ENCODE peak calls at places on chromosome 6, in eight cellular contexts. One of them, this sample, is unnamed. For H3K4me1, the result is how much of the 10 kb centered on the place peaks cover.

GRCh38 chr6:118537579-118537978 is 10.5 kb upstream of the PLN start:
- DNase-seq in tibial nerve: no peak
- DNase-seq in IMR-90: no peak
- DNase-seq in endothelial cell of umbilical vein: peak
- DNase-seq in stomach: no peak
- DNase-seq in body of pancreas: no peak
- DNase-seq in neural progenitor cell: no peak
- DNase-seq in lower lobe of right lung: no peak
- DNase-seq in this sample: no peak

GRCh38 chr6:165791306-165791705 is 128.3 kb upstream of the PDE10A start:
- DNase-seq in tibial nerve: no peak
- DNase-seq in IMR-90: no peak
- DNase-seq in endothelial cell of umbilical vein: no peak
- DNase-seq in stomach: no peak
- DNase-seq in body of pancreas: no peak
- DNase-seq in neural progenitor cell: no peak
- DNase-seq in lower lobe of right lung: no peak
- DNase-seq in this sample: no peak

GRCh38 chr6:166971271-166971670 is 14.9 kb upstream of the RNASET2 start:
- DNase-seq in tibial nerve: no peak
- DNase-seq in IMR-90: no peak
- DNase-seq in endothelial cell of umbilical vein: no peak
- DNase-seq in stomach: no peak
- DNase-seq in body of pancreas: no peak
- DNase-seq in neural progenitor cell: no peak
- DNase-seq in lower lobe of right lung: no peak
- DNase-seq in this sample: no peak

GRCh38 chr6:10054662-10055061 is 360.2 kb downstream of the TFAP2A start:
- DNase-seq in tibial nerve: no peak
- DNase-seq in IMR-90: no peak
- DNase-seq in endothelial cell of umbilical vein: no peak
- DNase-seq in stomach: no peak
- DNase-seq in body of pancreas: no peak
- DNase-seq in neural progenitor cell: no peak
- DNase-seq in lower lobe of right lung: no peak
- DNase-seq in this sample: no peak

GRCh38 chr6:166775180-166775922 is 148.3 kb upstream of the RPS6KA2 start:
- DNase-seq in tibial nerve: peak
- DNase-seq in IMR-90: peak
- DNase-seq in endothelial cell of umbilical vein: peak
- DNase-seq in stomach: peak
- DNase-seq in body of pancreas: peak
- DNase-seq in neural progenitor cell: peak
- DNase-seq in lower lobe of right lung: peak
- DNase-seq in this sample: no peak

GRCh38 chr6:3228046-3228671 is 706 bp upstream of the TUBB2B start:
- DNase-seq in tibial nerve: no peak
- DNase-seq in IMR-90: no peak
- DNase-seq in endothelial cell of umbilical vein: no peak
- DNase-seq in stomach: no peak
- DNase-seq in body of pancreas: no peak
- DNase-seq in neural progenitor cell: peak
- DNase-seq in lower lobe of right lung: no peak
- DNase-seq in this sample: no peak

GRCh38 chr6:128370072-128370471 is 150.3 kb downstream of the PTPRK start:
- DNase-seq in tibial nerve: no peak
- DNase-seq in IMR-90: peak
- DNase-seq in endothelial cell of umbilical vein: peak
- DNase-seq in stomach: no peak
- DNase-seq in body of pancreas: no peak
- DNase-seq in neural progenitor cell: no peak
- DNase-seq in lower lobe of right lung: no peak
- DNase-seq in this sample: no peak

GRCh38 chr6:25056130-25056529 is 120.4 kb upstream of the RIPOR2 start:
- DNase-seq in tibial nerve: no peak
- DNase-seq in IMR-90: no peak
- DNase-seq in endothelial cell of umbilical vein: no peak
- DNase-seq in stomach: no peak
- DNase-seq in body of pancreas: no peak
- DNase-seq in neural progenitor cell: no peak
- DNase-seq in lower lobe of right lung: peak
- DNase-seq in this sample: no peak

GRCh38 chr6:16855460-16855859 is 94.2 kb upstream of the ATXN1 start:
- DNase-seq in tibial nerve: no peak
- DNase-seq in IMR-90: no peak
- DNase-seq in endothelial cell of umbilical vein: no peak
- DNase-seq in stomach: no peak
- DNase-seq in body of pancreas: no peak
- DNase-seq in neural progenitor cell: no peak
- DNase-seq in lower lobe of right lung: no peak
- DNase-seq in this sample: no peak
- H3K27ac ChIP-seq in tibial nerve: no peak
- H3K27ac ChIP-seq in IMR-90: no peak
- H3K27ac ChIP-seq in endothelial cell of umbilical vein: no peak
- H3K27ac ChIP-seq in stomach: no peak
- H3K27ac ChIP-seq in body of pancreas: no peak
- H3K27ac ChIP-seq in neural progenitor cell: no peak
- H3K27ac ChIP-seq in lower lobe of right lung: no peak
- H3K27ac ChIP-seq in this sample: no peak

GRCh38 chr6:5175635-5176034 is 85.1 kb downstream of the LYRM4 start:
- DNase-seq in tibial nerve: no peak
- DNase-seq in IMR-90: no peak
- DNase-seq in endothelial cell of umbilical vein: no peak
- DNase-seq in stomach: no peak
- DNase-seq in body of pancreas: no peak
- DNase-seq in neural progenitor cell: no peak
- DNase-seq in lower lobe of right lung: no peak
- DNase-seq in this sample: no peak

GRCh38 chr6:5172057-5172683 is 87.0 kb downstream of the PPP1R3G start:
- DNase-seq in tibial nerve: no peak
- DNase-seq in IMR-90: no peak
- DNase-seq in endothelial cell of umbilical vein: no peak
- DNase-seq in stomach: no peak
- DNase-seq in body of pancreas: no peak
- DNase-seq in neural progenitor cell: peak
- DNase-seq in lower lobe of right lung: no peak
- DNase-seq in this sample: no peak

GRCh38 chr6:5174756-5175155 is 86.0 kb downstream of the LYRM4 start:
- DNase-seq in tibial nerve: no peak
- DNase-seq in IMR-90: no peak
- DNase-seq in endothelial cell of umbilical vein: no peak
- DNase-seq in stomach: no peak
- DNase-seq in body of pancreas: no peak
- DNase-seq in neural progenitor cell: no peak
- DNase-seq in lower lobe of right lung: no peak
- DNase-seq in this sample: no peak

GRCh38 chr6:5175195-5175594 is 85.6 kb downstream of the LYRM4 start:
- DNase-seq in tibial nerve: no peak
- DNase-seq in IMR-90: no peak
- DNase-seq in endothelial cell of umbilical vein: no peak
- DNase-seq in stomach: no peak
- DNase-seq in body of pancreas: no peak
- DNase-seq in neural progenitor cell: peak
- DNase-seq in lower lobe of right lung: no peak
- DNase-seq in this sample: no peak

GRCh38 chr6:5173862-5174643 is 86.7 kb downstream of the LYRM4 start:
- DNase-seq in tibial nerve: no peak
- DNase-seq in IMR-90: peak
- DNase-seq in endothelial cell of umbilical vein: no peak
- DNase-seq in stomach: no peak
- DNase-seq in body of pancreas: no peak
- DNase-seq in neural progenitor cell: no peak
- DNase-seq in lower lobe of right lung: no peak
- DNase-seq in this sample: no peak
- H3K4me3 ChIP-seq in tibial nerve: no peak
- H3K4me3 ChIP-seq in IMR-90: no peak
- H3K4me3 ChIP-seq in endothelial cell of umbilical vein: no peak
- H3K4me3 ChIP-seq in stomach: no peak
- H3K4me3 ChIP-seq in body of pancreas: no peak
- H3K4me3 ChIP-seq in neural progenitor cell: no peak
- H3K4me3 ChIP-seq in lower lobe of right lung: no peak
- H3K4me3 ChIP-seq in this sample: no peak

DNA sequence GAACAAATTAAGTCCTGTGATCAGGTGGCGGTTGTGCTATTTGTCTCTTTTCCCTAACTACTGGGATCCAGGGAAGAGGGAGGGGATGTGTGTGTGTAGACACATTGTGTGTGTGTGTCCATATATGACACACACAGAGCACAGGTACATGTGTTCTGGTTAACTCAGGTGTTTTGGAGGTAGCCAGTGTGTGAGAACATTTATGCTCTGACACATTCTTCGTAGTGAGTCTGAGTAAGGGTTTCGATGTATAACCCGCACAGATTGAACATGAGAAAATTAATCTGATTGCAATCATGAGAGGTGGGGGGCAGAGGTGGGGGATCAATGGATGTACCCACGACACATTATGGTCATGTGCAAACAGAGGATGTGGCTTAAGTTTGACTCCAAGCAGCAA is 12.6 kb downstream of the ZC3H12D start:
- DNase-seq in tibial nerve: no peak
- DNase-seq in IMR-90: no peak
- DNase-seq in endothelial cell of umbilical vein: no peak
- DNase-seq in stomach: no peak
- DNase-seq in body of pancreas: no peak
- DNase-seq in neural progenitor cell: no peak
- DNase-seq in lower lobe of right lung: no peak
- DNase-seq in this sample: no peak
- H3K4me1 ChIP-seq in tibial nerve: under half
- H3K4me1 ChIP-seq in IMR-90: under half
- H3K4me1 ChIP-seq in endothelial cell of umbilical vein: under half
- H3K4me1 ChIP-seq in stomach: under half
- H3K4me1 ChIP-seq in body of pancreas: under half
- H3K4me1 ChIP-seq in neural progenitor cell: under half
- H3K4me1 ChIP-seq in lower lobe of right lung: under half
- H3K4me1 ChIP-seq in this sample: under half

GRCh38 chr6:12545837-12546658 is 170.5 kb upstream of the PHACTR1 start:
- DNase-seq in tibial nerve: no peak
- DNase-seq in IMR-90: peak
- DNase-seq in endothelial cell of umbilical vein: peak
- DNase-seq in stomach: no peak
- DNase-seq in body of pancreas: no peak
- DNase-seq in neural progenitor cell: no peak
- DNase-seq in lower lobe of right lung: no peak
- DNase-seq in this sample: no peak
- H3K27ac ChIP-seq in tibial nerve: peak
- H3K27ac ChIP-seq in IMR-90: no peak
- H3K27ac ChIP-seq in endothelial cell of umbilical vein: peak
- H3K27ac ChIP-seq in stomach: no peak
- H3K27ac ChIP-seq in body of pancreas: peak
- H3K27ac ChIP-seq in neural progenitor cell: no peak
- H3K27ac ChIP-seq in lower lobe of right lung: no peak
- H3K27ac ChIP-seq in this sample: peak

DNA sequence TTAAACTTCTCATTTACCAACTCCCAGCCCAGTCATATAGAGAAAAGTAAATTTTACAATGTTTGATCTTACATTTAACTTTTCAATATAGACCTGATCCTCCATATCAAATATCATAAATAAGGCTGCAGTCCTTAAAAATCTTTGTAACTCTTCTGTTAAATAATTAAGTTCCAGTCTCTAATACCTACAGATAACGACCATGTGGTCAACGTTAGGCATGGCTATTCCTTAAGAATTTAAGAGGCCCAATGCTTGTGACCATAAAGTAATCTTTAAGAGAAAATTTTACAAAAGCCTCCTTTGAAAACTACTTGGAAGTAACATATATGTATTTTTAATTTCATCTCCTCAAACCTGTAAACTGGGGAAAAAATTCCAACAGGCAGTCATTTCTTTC is 1.6 kb downstream of the FBXO5 start:
- DNase-seq in tibial nerve: no peak
- DNase-seq in IMR-90: no peak
- DNase-seq in endothelial cell of umbilical vein: no peak
- DNase-seq in stomach: no peak
- DNase-seq in body of pancreas: no peak
- DNase-seq in neural progenitor cell: no peak
- DNase-seq in lower lobe of right lung: no peak
- DNase-seq in this sample: no peak
- H3K4me3 ChIP-seq in tibial nerve: no peak
- H3K4me3 ChIP-seq in IMR-90: peak
- H3K4me3 ChIP-seq in endothelial cell of umbilical vein: peak
- H3K4me3 ChIP-seq in stomach: peak
- H3K4me3 ChIP-seq in body of pancreas: no peak
- H3K4me3 ChIP-seq in neural progenitor cell: peak
- H3K4me3 ChIP-seq in lower lobe of right lung: no peak
- H3K4me3 ChIP-seq in this sample: no peak

DNA sequence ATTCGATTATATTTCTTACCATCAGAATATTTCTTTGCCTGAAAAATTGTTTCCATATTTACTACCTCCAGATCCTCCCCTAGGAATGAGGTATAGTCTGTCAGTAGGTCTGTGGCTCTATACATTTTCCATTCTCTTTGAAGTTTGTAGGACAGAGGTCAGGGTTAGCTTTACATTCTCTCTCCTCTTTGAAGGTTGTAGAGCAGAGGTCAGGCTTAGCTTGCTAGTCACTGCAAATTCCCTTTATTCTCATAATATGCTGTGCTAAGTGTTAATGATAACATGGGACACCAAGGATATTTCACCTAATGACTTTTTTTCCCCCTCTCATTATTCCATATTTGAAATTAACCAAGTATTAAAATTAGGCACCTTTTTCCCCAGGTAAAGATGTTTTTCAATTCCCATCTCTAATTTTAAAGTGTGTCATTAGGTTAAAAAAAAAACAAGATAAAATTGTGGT is 411.2 kb downstream of the PHF3 start:
- DNase-seq in tibial nerve: no peak
- DNase-seq in IMR-90: no peak
- DNase-seq in endothelial cell of umbilical vein: no peak
- DNase-seq in stomach: no peak
- DNase-seq in body of pancreas: no peak
- DNase-seq in neural progenitor cell: no peak
- DNase-seq in lower lobe of right lung: no peak
- DNase-seq in this sample: no peak
- H3K4me1 ChIP-seq in tibial nerve: under half
- H3K4me1 ChIP-seq in IMR-90: under half
- H3K4me1 ChIP-seq in endothelial cell of umbilical vein: under half
- H3K4me1 ChIP-seq in stomach: under half
- H3K4me1 ChIP-seq in body of pancreas: under half
- H3K4me1 ChIP-seq in neural progenitor cell: under half
- H3K4me1 ChIP-seq in lower lobe of right lung: under half
- H3K4me1 ChIP-seq in this sample: under half

DNA sequence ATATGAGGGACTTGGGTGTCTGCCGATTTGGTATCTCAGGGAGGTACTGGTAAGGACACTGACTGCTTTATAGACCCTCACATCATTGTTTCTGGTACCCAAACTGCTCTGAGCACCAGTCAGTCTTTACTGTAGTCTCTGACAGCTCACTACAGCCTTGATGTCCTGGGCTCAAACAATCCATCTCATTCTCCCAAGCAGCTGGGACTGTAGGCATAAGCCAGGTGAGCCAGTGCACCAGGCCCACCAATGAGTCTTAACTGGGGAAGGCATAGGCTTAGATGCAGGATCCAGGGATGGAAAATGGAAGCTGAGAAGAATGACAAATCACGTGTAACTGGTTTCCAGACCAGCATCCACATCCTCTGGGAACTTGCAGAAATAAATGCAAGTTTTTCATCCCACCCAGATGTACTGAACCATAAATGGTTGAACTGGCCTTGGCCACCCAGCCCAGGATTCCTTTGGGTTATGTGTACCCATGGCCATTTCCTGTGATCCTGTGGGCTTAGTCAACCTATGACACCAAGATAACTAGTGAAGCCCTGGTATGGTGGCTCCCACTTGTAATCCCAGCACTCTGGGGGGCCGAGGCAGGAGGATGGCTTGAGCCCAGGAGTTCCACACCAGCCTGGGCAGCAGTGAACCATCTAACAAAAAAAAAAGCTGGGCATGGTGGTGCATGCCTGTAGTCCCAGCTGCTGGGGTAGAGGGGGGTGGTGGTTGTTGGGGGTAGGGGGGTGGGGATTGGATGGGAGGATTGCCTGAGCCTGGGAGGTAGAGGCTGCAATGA is 5.8 kb downstream of the TUBB start:
- DNase-seq in tibial nerve: no peak
- DNase-seq in IMR-90: peak
- DNase-seq in endothelial cell of umbilical vein: peak
- DNase-seq in stomach: no peak
- DNase-seq in body of pancreas: no peak
- DNase-seq in neural progenitor cell: no peak
- DNase-seq in lower lobe of right lung: no peak
- DNase-seq in this sample: no peak
- H3K27ac ChIP-seq in tibial nerve: no peak
- H3K27ac ChIP-seq in IMR-90: peak
- H3K27ac ChIP-seq in endothelial cell of umbilical vein: no peak
- H3K27ac ChIP-seq in stomach: peak
- H3K27ac ChIP-seq in body of pancreas: no peak
- H3K27ac ChIP-seq in neural progenitor cell: peak
- H3K27ac ChIP-seq in lower lobe of right lung: no peak
- H3K27ac ChIP-seq in this sample: peak

This sample was measured in thoracic aorta.